ENCODE peak calls at places on chromosomes 7 and 10, in five cellular contexts. P is HepG2; B is C1 segment of cervical spinal cord; W is CD4-positive, alpha-beta T cell; M is endodermal cell. D is an unnamed sample.

GRCh38 chr10:14468726-14469125 is 138.0 kb upstream of the FRMD4A start:
- DNase-seq in W (no peak), M (no peak), B (no peak), P (no peak), D (no peak)

GRCh38 chr7:4794591-4795350 is 19.3 kb downstream of the AP5Z1 start:
- DNase-seq in B (no peak), P (no peak), W (no peak), M (peak), D (peak)

GRCh38 chr7:155369-156000 is 36.9 kb upstream of the FAM20C start:
- DNase-seq in P (no peak), W (no peak), B (no peak), M (no peak), D (no peak)

GRCh38 chr10:109902992-109903947 is 20.0 kb downstream of the XPNPEP1 start:
- DNase-seq in P (no peak), W (no peak), M (no peak), B (no peak), D (peak)

GRCh38 chr10:66440562-66440961 is 485.3 kb upstream of the LRRTM3 start:
- DNase-seq in W (no peak), P (no peak), M (no peak), B (no peak), D (no peak)

GRCh38 chr10:127278001-127278400 is 81.6 kb upstream of the INSYN2A start:
- DNase-seq in W (no peak), P (peak), M (no peak), B (no peak), D (no peak)

GRCh38 chr7:96299496-96299895 is 22.4 kb downstream of the SLC25A13 start:
- DNase-seq in W (no peak), M (no peak), B (no peak), P (no peak), D (no peak)

GRCh38 chr10:38118072-38118807 is 24.1 kb downstream of the ZNF37A start:
- DNase-seq in B (no peak), W (no peak), P (no peak), M (no peak), D (no peak)

GRCh38 chr7:2806571-2806970 is 37.5 kb downstream of the GNA12 start:
- DNase-seq in W (no peak), B (no peak), M (no peak), P (no peak), D (no peak)

GRCh38 chr10:129494740-129495139 is 27.7 kb downstream of the MGMT start:
- DNase-seq in M (no peak), P (no peak), B (no peak), W (no peak), D (no peak)

GRCh38 chr10:62433181-62433692 is 59.1 kb downstream of the ZNF365 start:
- DNase-seq in P (no peak), M (no peak), B (no peak), W (no peak), D (no peak)

GRCh38 chr7:29315302-29316270 is 121.0 kb downstream of the CHN2 start:
- DNase-seq in B (no peak), M (no peak), P (no peak), W (no peak), D (no peak)

GRCh38 chr7:109635374-109635773 is 1065.7 kb downstream of the DNAJB9 start:
- DNase-seq in M (no peak), W (no peak), B (no peak), P (no peak), D (no peak)

GRCh38 chr7:151240536-151240935 is 8.0 kb downstream of the SMARCD3 start:
- DNase-seq in W (no peak), P (no peak), M (no peak), B (no peak), D (no peak)

GRCh38 chr10:22666287-22667092 is 47.9 kb downstream of the PIP4K2A start:
- DNase-seq in W (peak), P (peak), B (no peak), M (no peak), D (no peak)